ENCODE peak calls at places on chromosomes 13 and 19, in seven cellular contexts. S is IMR-90, J is GM12878, X is astrocyte, P is kidney, F is SK-N-SH, L is HCT116. Y is an unnamed sample.
A peak's percentile ranks its signal among the peaks of the same experiment; 100 is the strongest.

GRCh38 chr19:4870025-4870700 is 2.7 kb upstream of the PLIN3 start:
- DNase-seq in P (no peak), S (peak; percentile 92), F (no peak), X (peak; percentile 88), J (no peak), L (peak; percentile 95), Y (peak; percentile 90)

GRCh38 chr19:37136118-37136517 is 36.4 kb downstream of the ZNF585A start:
- DNase-seq in F (no peak), L (no peak), J (no peak), P (no peak), X (no peak), S (no peak), Y (no peak)

GRCh38 chr19:14950421-14950820 is 9.1 kb downstream of the OR7C2 start:
- DNase-seq in L (no peak), F (no peak), X (no peak), P (no peak), J (no peak), S (no peak), Y (no peak)

GRCh38 chr19:30064776-30065494 is 122.9 kb downstream of the URI1 start:
- DNase-seq in L (no peak), X (no peak), J (no peak), S (no peak), P (peak; percentile 36), F (peak; percentile 40), Y (no peak)

GRCh38 chr13:24134772-24135171 is 25.7 kb upstream of the SPATA13 start:
- DNase-seq in X (peak; percentile 45), L (no peak), P (no peak), F (no peak), J (no peak), S (no peak), Y (no peak)

GRCh38 chr19:1147934-1148549 is 26.0 kb downstream of the SBNO2 start:
- DNase-seq in X (no peak), S (no peak), P (no peak), L (no peak), J (no peak), F (no peak), Y (no peak)

GRCh38 chr19:2631213-2631821 is 71.2 kb downstream of the GNG7 start:
- DNase-seq in X (no peak), F (no peak), P (no peak), S (peak; percentile 12), L (no peak), J (no peak), Y (no peak)

GRCh38 chr13:112842931-112843391 is 126.1 kb upstream of the MCF2L start:
- DNase-seq in F (no peak), L (no peak), X (no peak), S (no peak), J (no peak), P (no peak), Y (no peak)

GRCh38 chr13:59856281-59856810 is 307.4 kb downstream of the DIAPH3 start:
- DNase-seq in J (no peak), S (no peak), L (no peak), F (no peak), X (no peak), P (no peak), Y (no peak)

DNA sequence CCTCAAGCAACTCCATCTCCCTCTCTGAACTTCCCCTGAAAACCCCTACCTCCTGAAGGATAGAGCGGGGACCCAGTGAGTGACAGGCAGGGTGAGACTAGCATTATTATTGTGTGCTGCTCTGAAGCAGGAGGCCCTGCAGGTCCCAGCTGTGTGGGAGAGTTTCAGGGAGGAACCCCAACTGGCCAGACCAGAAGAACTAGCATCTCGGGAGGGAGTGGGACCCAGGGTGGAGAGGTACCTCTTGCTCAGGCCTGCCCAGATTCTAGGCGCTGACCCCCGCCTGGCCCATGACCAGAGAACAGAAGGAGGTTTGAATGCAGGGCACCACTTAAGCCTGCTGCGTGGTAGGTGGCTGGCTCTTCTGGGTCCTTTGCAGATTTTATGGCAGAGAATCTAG is 5.7 kb upstream of the LYPD3 start:
- DNase-seq in F (no peak), P (no peak), L (no peak), J (no peak), S (no peak), X (no peak), Y (peak; percentile 44)
- H3K27ac ChIP-seq in F (no peak overlapping the region), P (no peak overlapping the region), L (no peak overlapping the region), J (no peak overlapping the region), S (no peak overlapping the region), X (no peak overlapping the region), Y (no peak overlapping the region)

GRCh38 chr13:102323505-102323904 is 78.3 kb downstream of the FGF14 start:
- DNase-seq in X (no peak), J (no peak), F (no peak), S (no peak), L (no peak), P (no peak), Y (no peak)
- H3K9ac ChIP-seq in X (no peak overlapping the region), J (no peak overlapping the region), F (no peak overlapping the region), S (no peak overlapping the region), L (no peak overlapping the region), P (no peak overlapping the region), Y (no peak overlapping the region)

DNA sequence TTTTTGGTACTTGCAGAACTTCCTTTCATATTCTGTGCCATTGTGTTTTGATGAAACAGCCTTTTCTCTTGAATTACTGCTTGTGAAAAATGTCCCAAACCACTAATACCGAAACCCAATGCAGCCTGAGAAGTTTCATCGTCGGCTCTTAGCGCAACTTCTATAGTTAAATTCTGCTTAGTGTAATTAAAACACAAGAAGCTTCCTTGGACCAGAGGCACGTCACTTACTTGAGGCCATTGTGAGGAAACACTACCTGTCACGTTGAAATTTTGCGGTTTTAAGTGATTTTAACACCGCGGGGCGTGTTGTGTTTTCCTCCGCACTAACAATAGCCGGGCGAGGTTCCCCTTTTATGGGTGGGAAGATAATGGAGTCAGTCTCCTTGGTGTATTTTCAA is 70.9 kb downstream of the GGACT start:
- DNase-seq in J (no peak), F (no peak), L (no peak), P (no peak), S (no peak), X (no peak), Y (no peak)
- H3K27ac ChIP-seq in J (no peak overlapping the region), F (no peak overlapping the region), L (no peak overlapping the region), P (peak overlapping the region; percentile 17), S (no peak overlapping the region), X (no peak overlapping the region), Y (no peak overlapping the region)

GRCh38 chr19:11356676-11357550 is 1.7 kb downstream of the PLPPR2 start:
- DNase-seq in L (no peak), P (no peak), F (peak; percentile 31), J (no peak), X (no peak), S (no peak), Y (no peak)

GRCh38 chr19:11359421-11359820 is 4.2 kb downstream of the PLPPR2 start:
- DNase-seq in L (no peak), S (no peak), F (no peak), P (no peak), X (no peak), J (no peak), Y (no peak)

GRCh38 chr19:11355160-11356073 is at the start of gene PLPPR2:
- DNase-seq in L (peak; percentile 82), J (peak; percentile 25), P (peak; percentile 98), F (peak; percentile 98), X (peak; percentile 57), S (peak; percentile 81), Y (peak; percentile 76)

GRCh38 chr19:11361037-11361770 is 6.0 kb downstream of the PLPPR2 start:
- DNase-seq in J (no peak), X (no peak), P (no peak), S (no peak), F (peak; percentile 74), L (no peak), Y (no peak)

DNA sequence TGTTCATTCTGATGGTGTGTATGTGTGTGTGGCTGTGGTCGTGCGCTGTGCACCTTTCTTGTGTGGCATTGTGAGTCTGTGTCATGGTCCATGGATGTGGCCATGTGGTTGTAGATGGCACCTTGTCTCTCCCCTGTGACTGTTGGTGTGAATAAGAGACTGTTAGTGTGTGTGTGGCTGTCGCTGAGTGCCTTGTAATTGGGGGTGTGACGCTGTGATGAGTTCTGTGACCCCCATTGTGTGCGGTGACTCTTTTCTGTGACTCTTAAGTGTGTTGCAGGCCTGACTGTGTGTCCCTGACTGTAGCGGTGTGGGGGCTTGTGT is 804 bp downstream of the PLPPR2 start:
- DNase-seq in S (no peak), J (no peak), F (no peak), X (no peak), L (no peak), P (no peak), Y (no peak)
- H3K9ac ChIP-seq in S (peak overlapping the region; percentile 88), J (no peak overlapping the region), F (peak overlapping the region; percentile 63), X (peak overlapping the region; percentile 71), L (peak overlapping the region; percentile 63), P (peak overlapping the region; percentile 71), Y (no peak overlapping the region)

Y was measured in mammary epithelial cell.